ENCODE peak calls at places on chromosomes 2 and 18, in six cellular contexts. T is activated T-cell treated with anti-CD3 and anti-CD28 coated beads for 1 hour, C is GDM1, E is H54, Z is dorsolateral prefrontal cortex, X is fibroblast of the conjunctiva. V is an unnamed sample.

GRCh38 chr2:26653207-26654060 is 12.3 kb upstream of the CIB4 start:
- DNase-seq in T (no peak), Z (no peak), C (no peak), X (no peak), E (no peak), V (no peak)

GRCh38 chr18:23311346-23312103 is 141.6 kb upstream of the RIOK3 start:
- DNase-seq in X (peak), C (no peak), Z (no peak), T (no peak), E (no peak), V (no peak)

GRCh38 chr2:84631047-84631446 is 114.7 kb downstream of the DNAH6 start:
- DNase-seq in X (peak), Z (no peak), C (no peak), E (peak), T (no peak), V (no peak)

GRCh38 chr2:234495801-234496441 is 960 bp downstream of the ARL4C start:
- DNase-seq in T (no peak), Z (peak), X (no peak), C (no peak), E (no peak), V (no peak)

GRCh38 chr18:1017679-1018078 is 113.0 kb downstream of the ADCYAP1 start:
- DNase-seq in T (no peak), C (no peak), Z (no peak), X (no peak), E (no peak), V (no peak)

GRCh38 chr2:224930990-224931389 is 111.3 kb downstream of the DOCK10 start:
- DNase-seq in C (no peak), T (no peak), X (no peak), E (no peak), Z (no peak), V (no peak)

GRCh38 chr18:2293109-2293839 is 278.0 kb downstream of the METTL4 start:
- DNase-seq in X (no peak), E (no peak), T (no peak), Z (no peak), C (no peak), V (no peak)

GRCh38 chr2:112164876-112165275 is 26.7 kb downstream of the FBLN7 start:
- DNase-seq in E (no peak), X (no peak), Z (no peak), C (no peak), T (no peak), V (no peak)

GRCh38 chr2:113077921-113078320 is 10.2 kb downstream of the IL1F10 start:
- DNase-seq in E (peak), T (no peak), C (no peak), Z (peak), X (no peak), V (no peak)